ENCODE peak calls at places on chromosomes 2 and 18, in five cellular contexts. V, B, J, G and E are unnamed samples.

GRCh38 chr2:216774180-216774579 is 78.8 kb upstream of the IGFBP5 start:
- DNase-seq in J (no peak), V (no peak), B (no peak), G (no peak), E (no peak)

GRCh38 chr2:33276868-33277503 is 199.5 kb upstream of the RASGRP3 start:
- DNase-seq in B (no peak), G (no peak), V (no peak), J (no peak), E (no peak)

GRCh38 chr2:215137741-215138340 is 585 bp downstream of the ABCA12 start:
- DNase-seq in V (no peak), G (no peak), B (no peak), J (no peak), E (peak)

GRCh38 chr18:21215480-21215879 is 26.6 kb upstream of the GREB1L start:
- DNase-seq in J (no peak), B (no peak), G (no peak), V (no peak), E (no peak)

GRCh38 chr2:125630377-125630776 is 1025.6 kb upstream of the GYPC start:
- DNase-seq in B (no peak), J (no peak), V (no peak), G (no peak), E (no peak)

GRCh38 chr2:241948901-241949735 is 79.6 kb downstream of the RTP5 start:
- DNase-seq in G (no peak), J (no peak), B (no peak), V (no peak), E (no peak)

GRCh38 chr2:176079285-176079830 is 4.4 kb downstream of the EVX2 start:
- DNase-seq in G (no peak), B (no peak), J (peak), V (no peak), E (no peak)

GRCh38 chr2:150610670-150611279 is 123.3 kb upstream of the RND3 start:
- DNase-seq in V (no peak), G (no peak), J (peak), B (peak), E (no peak)

DNA sequence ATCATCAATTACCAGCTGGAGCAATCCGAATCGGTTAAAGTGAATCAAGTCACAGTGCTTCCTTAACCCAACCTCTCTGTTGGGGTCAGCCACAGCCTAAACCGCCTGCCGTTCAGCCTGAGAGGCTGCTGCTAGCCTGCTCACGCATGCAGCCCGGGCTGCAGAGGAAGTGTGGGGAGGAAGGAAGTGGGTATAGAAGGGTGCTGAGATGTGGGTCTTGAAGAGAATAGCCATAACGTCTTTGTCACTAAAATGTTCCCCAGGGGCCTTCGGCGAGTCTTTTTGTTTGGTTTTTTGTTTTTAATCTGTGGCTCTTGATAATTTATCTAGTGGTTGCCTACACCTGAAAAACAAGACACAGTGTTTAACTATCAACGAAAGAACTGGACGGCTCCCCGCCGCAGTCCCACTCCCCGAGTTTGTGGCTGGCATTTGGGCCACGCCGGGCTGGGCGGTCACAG is 496 bp upstream of the ITGA4 start:
- DNase-seq in B (peak), G (peak), V (peak), J (no peak), E (peak)
- TF ChIP-seq POLR2A in B (peak), G (no peak), V (no peak), J (no peak), E (no peak)

GRCh38 chr2:207867905-207868304 is 98.2 kb upstream of the FZD5 start:
- DNase-seq in J (no peak), B (no peak), V (no peak), G (no peak), E (no peak)
- TF ChIP-seq POLR2A in J (no peak), B (no peak), V (no peak), G (no peak), E (no peak)

GRCh38 chr2:218990612-218991011 is 2.6 kb downstream of the CRYBA2 start:
- DNase-seq in J (no peak), B (no peak), V (no peak), G (no peak), E (no peak)

GRCh38 chr2:218993345-218994315 is at the start of gene CRYBA2:
- DNase-seq in V (no peak), B (peak), J (no peak), G (no peak), E (no peak)

GRCh38 chr2:218992196-218992595 is 1.0 kb downstream of the CRYBA2 start:
- DNase-seq in B (no peak), J (no peak), V (no peak), G (no peak), E (no peak)

GRCh38 chr2:218991674-218992168 is 1.5 kb downstream of the CRYBA2 start:
- DNase-seq in B (no peak), V (no peak), G (no peak), J (no peak), E (peak)

DNA sequence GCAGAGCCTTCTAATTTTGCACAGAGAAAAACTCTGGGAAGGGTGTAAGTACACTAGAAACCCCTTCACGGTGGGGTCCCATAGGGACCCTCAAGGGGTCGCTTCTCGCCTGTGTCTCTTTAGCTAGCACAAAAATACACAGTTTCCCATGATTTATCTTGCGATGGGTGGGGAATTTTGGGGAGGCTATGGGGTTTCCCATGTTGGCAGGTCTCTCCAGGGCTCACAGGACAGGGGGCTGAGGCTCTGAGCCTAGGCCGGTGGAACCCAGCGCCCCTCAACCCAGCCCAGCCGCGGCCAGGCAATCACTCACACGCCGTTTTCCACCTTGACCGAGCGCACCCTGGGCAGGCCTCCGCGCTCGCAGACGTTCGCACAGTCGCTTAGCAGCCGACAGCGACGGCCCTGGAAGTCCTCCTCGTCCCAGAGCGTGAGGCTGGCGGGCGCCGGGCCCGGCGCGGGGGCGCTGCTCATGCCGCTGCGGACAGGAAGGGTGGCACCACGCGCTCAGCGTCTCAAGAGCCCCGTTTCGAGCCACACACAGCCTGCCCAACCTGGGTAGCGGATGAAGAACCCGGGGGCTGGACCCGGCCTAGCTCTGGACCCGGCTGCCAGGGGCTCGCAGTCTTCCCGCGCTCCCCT is 398 bp downstream of the CRYBA2 start:
- DNase-seq in G (no peak), J (no peak), B (peak), V (no peak), E (no peak)
- TF ChIP-seq POLR2A in G (no peak), J (no peak), B (no peak), V (no peak), E (no peak)

DNA sequence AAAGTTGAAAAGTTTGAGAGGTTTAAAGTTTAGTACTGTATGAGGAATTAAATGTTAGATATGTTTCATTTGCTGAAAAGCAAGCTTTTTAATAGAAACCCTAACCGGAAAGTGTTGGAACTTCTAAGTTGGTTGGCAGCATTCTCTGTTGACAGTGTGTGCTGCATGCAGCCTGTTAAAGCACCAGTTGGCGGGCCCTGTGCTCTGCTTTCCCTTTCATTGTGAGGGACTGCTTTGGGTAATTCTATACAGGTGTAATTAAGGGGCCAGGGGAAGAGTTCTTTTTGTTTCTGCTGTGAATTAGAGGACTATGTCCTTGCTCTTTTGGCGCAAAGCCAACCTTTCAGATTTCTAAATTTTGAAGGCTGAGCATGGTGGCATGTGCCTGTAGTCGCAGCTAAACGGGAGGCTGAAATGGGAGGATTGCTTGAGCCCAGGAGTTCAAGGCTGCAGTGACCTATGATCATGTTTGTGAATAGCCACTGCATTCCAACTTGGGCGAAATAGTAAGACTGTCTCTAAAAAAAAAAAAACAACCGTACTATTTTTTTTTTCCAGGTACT is 20.1 kb downstream of the PLEKHB2 start:
- DNase-seq in V (no peak), B (no peak), G (no peak), J (no peak), E (no peak)
- TF ChIP-seq POLR2A in V (no peak), B (no peak), G (no peak), J (no peak), E (no peak)

GRCh38 chr2:30706534-30707303 is 100.5 kb downstream of the CAPN13 start:
- DNase-seq in V (peak), G (peak), B (peak), J (peak), E (peak)
- TF ChIP-seq POLR2A in V (no peak), G (no peak), B (no peak), J (no peak), E (no peak)

GRCh38 chr2:3379647-3380534 is at the start of gene TRAPPC12:
- DNase-seq in G (peak), J (peak), V (peak), B (peak), E (peak)
- TF ChIP-seq POLR2A in G (peak), J (peak), V (peak), B (peak), E (peak)

DNA sequence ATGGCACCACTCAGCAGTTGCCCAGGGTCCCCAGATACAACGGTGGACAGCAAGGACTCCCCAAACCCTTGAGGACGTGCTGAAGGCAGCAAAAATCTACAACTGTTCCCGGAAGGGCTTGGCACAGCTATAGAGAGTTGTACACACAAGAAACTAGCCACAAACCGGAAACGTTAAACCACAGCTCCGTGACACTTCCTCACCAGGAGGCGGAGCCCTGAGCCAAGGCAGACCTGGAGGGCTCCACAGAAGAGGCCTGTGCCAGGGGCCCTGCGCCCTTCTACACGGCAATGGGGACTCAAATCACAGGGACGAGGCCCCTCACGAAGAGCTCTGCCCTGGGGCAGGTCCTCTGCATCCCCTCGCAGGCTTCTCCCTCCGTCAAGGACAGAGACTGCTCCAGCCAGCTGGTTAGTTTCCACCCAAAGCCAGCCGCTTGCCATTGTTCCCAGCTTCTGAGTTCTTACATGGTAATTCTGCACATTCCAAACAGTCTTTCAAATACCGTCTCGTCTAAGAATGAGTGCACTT is 133.3 kb downstream of the HDAC4 start:
- DNase-seq in V (peak), B (peak), G (peak), J (no peak), E (peak)
- TF ChIP-seq POLR2A in V (no peak), B (peak), G (no peak), J (no peak), E (no peak)

GRCh38 chr2:160223560-160223959 is 23.5 kb upstream of the ITGB6 start:
- DNase-seq in J (no peak), G (no peak), B (no peak), V (no peak), E (no peak)

GRCh38 chr2:160224060-160224459 is 24.0 kb upstream of the ITGB6 start:
- DNase-seq in G (peak), J (peak), B (no peak), V (peak), E (peak)

GRCh38 chr2:160222546-160223281 is 22.6 kb upstream of the ITGB6 start:
- DNase-seq in V (peak), G (no peak), J (no peak), B (no peak), E (no peak)

GRCh38 chr2:160225722-160226121 is 25.6 kb upstream of the ITGB6 start:
- DNase-seq in B (peak), G (no peak), J (no peak), V (peak), E (no peak)

GRCh38 chr2:160224507-160224906 is 24.4 kb upstream of the ITGB6 start:
- DNase-seq in B (no peak), J (no peak), V (no peak), G (no peak), E (no peak)
- TF ChIP-seq POLR2A in B (no peak), J (no peak), V (no peak), G (no peak), E (no peak)

DNA sequence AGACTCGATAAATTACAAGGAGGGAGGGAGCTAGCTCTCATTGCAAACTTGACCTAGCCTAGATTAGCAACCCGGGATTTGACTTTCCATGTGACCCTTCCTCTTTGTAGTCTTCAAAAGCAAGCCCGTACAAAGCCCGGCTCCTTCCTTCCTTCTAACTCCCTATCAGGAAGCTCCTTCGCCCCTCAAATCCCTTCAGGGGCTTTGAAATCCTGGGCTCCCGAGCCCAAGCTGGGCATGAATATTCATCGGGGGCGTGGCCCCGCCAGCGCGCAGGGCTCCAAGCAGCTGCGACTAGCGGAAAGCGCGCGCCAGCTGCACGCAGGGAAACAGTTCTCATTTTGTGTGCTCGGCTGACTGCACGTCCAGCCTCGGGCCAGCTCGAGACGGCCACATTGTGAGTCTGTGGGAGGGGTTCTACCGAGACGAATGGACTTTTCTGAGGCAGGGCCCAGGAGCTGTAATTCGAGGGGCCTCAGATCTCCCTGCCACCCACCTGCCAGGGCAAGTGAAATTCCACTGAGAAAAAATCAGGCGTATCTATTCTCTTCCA is 84.0 kb upstream of the PELI1 start:
- DNase-seq in J (peak), G (peak), V (peak), B (peak), E (peak)
- TF ChIP-seq POLR2A in J (no peak), G (peak), V (no peak), B (peak), E (no peak)